ENCODE peak calls at places on chromosome 18, in four cellular contexts. T is EH; N is activated CD4-positive, alpha-beta T cell treated with anti-CD3 and anti-CD28 coated beads, Interleukin-2, amount 50 U/mL, for 1 hour; K is cardiac fibroblast. P is an unnamed sample.

GRCh38 chr18:30957086-30957485 is 85.5 kb downstream of the DSC3 start:
- DNase-seq in N (no peak), K (no peak), T (no peak), P (no peak)

GRCh38 chr18:3748081-3748480 is 298.1 kb downstream of the TGIF1 start:
- DNase-seq in K (peak), T (no peak), N (no peak), P (peak)

GRCh38 chr18:28114472-28114871 is 62.5 kb downstream of the CDH2 start:
- DNase-seq in N (no peak), K (peak), T (peak), P (peak)

GRCh38 chr18:22169011-22169888 is at the start of gene GATA6:
- DNase-seq in T (peak), K (peak), N (peak), P (peak)

GRCh38 chr18:12313530-12314245 is 5.6 kb downstream of the TUBB6 start:
- DNase-seq in T (no peak), N (no peak), K (no peak), P (no peak)

GRCh38 chr18:49668583-49669290 is 106.9 kb downstream of the LIPG start:
- DNase-seq in N (no peak), K (peak), T (no peak), P (peak)

GRCh38 chr18:48676756-48677368 is 138.0 kb downstream of the CTIF start:
- DNase-seq in K (peak), T (peak), N (peak), P (peak)

GRCh38 chr18:22977847-22978701 is 44.9 kb downstream of the RBBP8 start:
- DNase-seq in K (peak), N (no peak), T (peak), P (peak)

GRCh38 chr18:48919547-48919946 is 31.2 kb downstream of the SMAD7 start:
- DNase-seq in T (no peak), K (no peak), N (no peak), P (no peak)

GRCh38 chr18:50558157-50558556 is 1.7 kb upstream of the MAPK4 start:
- DNase-seq in K (no peak), N (no peak), T (no peak), P (no peak)

GRCh38 chr18:79856119-79857080 is 58.7 kb downstream of the KCNG2 start:
- DNase-seq in N (no peak), K (peak), T (peak), P (peak)

GRCh38 chr18:55974521-55974920 is 386.5 kb upstream of the TCF4 start:
- DNase-seq in K (no peak), N (no peak), T (no peak), P (no peak)

P was measured in fibroblast of mammary gland.